ENCODE peak calls at places on chromosomes 7 and 10, in eight cellular contexts. N, U, V, J, L, K, G and X are unnamed samples. For H3K36me3, the result is how much of the 10 kb centered on the place peaks cover.

GRCh38 chr7:151088856-151089699 is 2.8 kb downstream of the AGAP3 start:
- DNase-seq in N (peak), U (peak), V (peak), J (peak), L (no peak), K (peak), G (peak), X (peak)

GRCh38 chr10:124069341-124069740 is 24.1 kb downstream of the CHST15 start:
- DNase-seq in N (no peak), U (no peak), V (no peak), J (no peak), L (no peak), K (no peak), G (no peak), X (no peak)

GRCh38 chr7:36633377-36633776 is 90.9 kb downstream of the AOAH start:
- DNase-seq in N (no peak), U (peak), V (no peak), J (no peak), L (no peak), K (no peak), G (no peak), X (no peak)

GRCh38 chr10:121667948-121668335 is 69.7 kb upstream of the FGFR2 start:
- DNase-seq in N (peak), U (no peak), V (no peak), J (no peak), L (no peak), K (no peak), G (no peak), X (no peak)

GRCh38 chr7:36474283-36475010 is 84.8 kb downstream of the ANLN start:
- DNase-seq in N (no peak), U (no peak), V (no peak), J (no peak), L (no peak), K (peak), G (no peak), X (no peak)

GRCh38 chr7:112523871-112524270 is 43.1 kb downstream of the LSMEM1 start:
- DNase-seq in N (no peak), U (no peak), V (no peak), J (no peak), L (no peak), K (no peak), G (no peak), X (no peak)

GRCh38 chr7:105610165-105610930 is 29.1 kb upstream of the EFCAB10 start:
- DNase-seq in N (no peak), U (no peak), V (no peak), J (no peak), L (no peak), K (no peak), G (no peak), X (no peak)

GRCh38 chr7:150964593-150965111 is 13.5 kb downstream of the KCNH2 start:
- DNase-seq in N (no peak), U (peak), V (peak), J (no peak), L (peak), K (no peak), G (no peak), X (no peak)

GRCh38 chr10:126290232-126290631 is 98.0 kb downstream of the ADAM12 start:
- DNase-seq in N (no peak), U (no peak), V (no peak), J (no peak), L (peak), K (no peak), G (no peak), X (no peak)

GRCh38 chr7:151426486-151426905 is 13.4 kb downstream of the CRYGN start:
- DNase-seq in N (peak), U (no peak), V (peak), J (peak), L (no peak), K (peak), G (no peak), X (peak)

GRCh38 chr7:27125986-27126394 is 4.6 kb downstream of the HOXA4 start:
- DNase-seq in N (no peak), U (no peak), V (no peak), J (peak), L (no peak), K (no peak), G (no peak), X (no peak)

GRCh38 chr10:19947203-19947602 is 131.0 kb downstream of the PLXDC2 start:
- DNase-seq in N (no peak), U (no peak), V (no peak), J (no peak), L (no peak), K (no peak), G (no peak), X (no peak)

GRCh38 chr7:13834328-13834761 is 155.1 kb downstream of the ETV1 start:
- DNase-seq in N (no peak), U (peak), V (no peak), J (no peak), L (peak), K (no peak), G (no peak), X (no peak)

GRCh38 chr10:50917486-50917885 is 32.1 kb upstream of the A1CF start:
- DNase-seq in N (no peak), U (no peak), V (no peak), J (no peak), L (no peak), K (no peak), G (no peak), X (no peak)

GRCh38 chr10:107585630-107586029 is 421.1 kb upstream of the SORCS1 start:
- DNase-seq in N (peak), U (no peak), V (no peak), J (no peak), L (no peak), K (no peak), G (no peak), X (no peak)

GRCh38 chr7:42407311-42407710 is 170.3 kb upstream of the GLI3 start:
- DNase-seq in N (no peak), U (no peak), V (no peak), J (no peak), L (no peak), K (no peak), G (no peak), X (no peak)

GRCh38 chr10:13989616-13990015 is 341.1 kb downstream of the FRMD4A start:
- DNase-seq in N (no peak), U (no peak), V (no peak), J (no peak), L (no peak), K (peak), G (no peak), X (no peak)

GRCh38 chr7:103423467-103424179 is 22.4 kb downstream of the SLC26A5 start:
- DNase-seq in N (no peak), U (no peak), V (no peak), J (no peak), L (no peak), K (no peak), G (no peak), X (no peak)

GRCh38 chr10:2881720-2882459 is 185.5 kb upstream of the PFKP start:
- DNase-seq in N (no peak), U (no peak), V (no peak), J (no peak), L (no peak), K (no peak), G (no peak), X (no peak)

GRCh38 chr7:28054531-28055160 is 125.9 kb downstream of the JAZF1 start:
- DNase-seq in N (no peak), U (no peak), V (no peak), J (no peak), L (peak), K (peak), G (no peak), X (no peak)

GRCh38 chr10:22477365-22478287 is 132.3 kb downstream of the SPAG6 start:
- DNase-seq in N (no peak), U (peak), V (no peak), J (no peak), L (peak), K (no peak), G (no peak), X (no peak)

GRCh38 chr7:80591654-80592053 is 46.8 kb upstream of the CD36 start:
- DNase-seq in N (no peak), U (no peak), V (no peak), J (no peak), L (no peak), K (no peak), G (no peak), X (no peak)

GRCh38 chr10:52644678-52645434 is 127.7 kb downstream of the MBL2 start:
- DNase-seq in N (peak), U (peak), V (peak), J (no peak), L (peak), K (peak), G (no peak), X (no peak)

GRCh38 chr7:19665399-19666008 is 43.3 kb downstream of the POLR1F start:
- DNase-seq in N (no peak), U (peak), V (no peak), J (no peak), L (peak), K (peak), G (no peak), X (no peak)

GRCh38 chr7:8220376-8221106 is 41.4 kb downstream of the ICA1 start:
- DNase-seq in N (no peak), U (no peak), V (no peak), J (no peak), L (no peak), K (no peak), G (no peak), X (no peak)

GRCh38 chr7:127550247-127550646 is 35.1 kb downstream of the GCC1 start:
- DNase-seq in N (no peak), U (peak), V (no peak), J (no peak), L (no peak), K (no peak), G (no peak), X (no peak)

GRCh38 chr7:149772236-149772820 is 1.1 kb downstream of the ZNF467 start:
- DNase-seq in N (no peak), U (peak), V (peak), J (no peak), L (peak), K (no peak), G (no peak), X (peak)

GRCh38 chr7:155979566-155979965 is 167.3 kb upstream of the SHH start:
- DNase-seq in N (no peak), U (no peak), V (no peak), J (no peak), L (no peak), K (no peak), G (no peak), X (peak)

GRCh38 chr7:55474944-55475911 is 97.1 kb downstream of the VOPP1 start:
- DNase-seq in N (no peak), U (no peak), V (no peak), J (no peak), L (no peak), K (no peak), G (no peak), X (peak)

GRCh38 chr10:131534836-131535235 is 223.3 kb upstream of the TCERG1L start:
- DNase-seq in N (no peak), U (no peak), V (no peak), J (no peak), L (no peak), K (no peak), G (no peak), X (no peak)

GRCh38 chr10:104622598-104623209 is 18.4 kb upstream of the SORCS3 start:
- DNase-seq in N (no peak), U (peak), V (no peak), J (no peak), L (peak), K (no peak), G (no peak), X (no peak)

GRCh38 chr7:113338297-113338696 is 219.9 kb upstream of the SMIM30 start:
- DNase-seq in N (no peak), U (no peak), V (no peak), J (no peak), L (no peak), K (no peak), G (no peak), X (no peak)

GRCh38 chr7:149284343-149284742 is 22.3 kb downstream of the ZNF783 start:
- DNase-seq in N (no peak), U (peak), V (peak), J (no peak), L (no peak), K (no peak), G (no peak), X (no peak)

GRCh38 chr7:46547044-46547443 is 626.0 kb upstream of the IGFBP3 start:
- DNase-seq in N (no peak), U (no peak), V (no peak), J (no peak), L (no peak), K (no peak), G (no peak), X (no peak)

GRCh38 chr7:151790095-151790825 is 86.7 kb downstream of the PRKAG2 start:
- DNase-seq in N (no peak), U (no peak), V (no peak), J (no peak), L (no peak), K (no peak), G (no peak), X (peak)

GRCh38 chr10:3803295-3803883 is 18.4 kb upstream of the KLF6 start:
- DNase-seq in N (no peak), U (no peak), V (no peak), J (no peak), L (no peak), K (no peak), G (no peak), X (no peak)

GRCh38 chr7:141167376-141167964 is 93.6 kb downstream of the TMEM178B start:
- DNase-seq in N (no peak), U (no peak), V (no peak), J (no peak), L (no peak), K (no peak), G (no peak), X (no peak)

GRCh38 chr10:96964131-96964530 is 132.0 kb downstream of the LCOR start:
- DNase-seq in N (no peak), U (no peak), V (no peak), J (no peak), L (no peak), K (no peak), G (no peak), X (no peak)

GRCh38 chr10:1664565-1664964 is 72.8 kb downstream of the ADARB2 start:
- DNase-seq in N (no peak), U (no peak), V (no peak), J (no peak), L (no peak), K (no peak), G (no peak), X (no peak)

DNA sequence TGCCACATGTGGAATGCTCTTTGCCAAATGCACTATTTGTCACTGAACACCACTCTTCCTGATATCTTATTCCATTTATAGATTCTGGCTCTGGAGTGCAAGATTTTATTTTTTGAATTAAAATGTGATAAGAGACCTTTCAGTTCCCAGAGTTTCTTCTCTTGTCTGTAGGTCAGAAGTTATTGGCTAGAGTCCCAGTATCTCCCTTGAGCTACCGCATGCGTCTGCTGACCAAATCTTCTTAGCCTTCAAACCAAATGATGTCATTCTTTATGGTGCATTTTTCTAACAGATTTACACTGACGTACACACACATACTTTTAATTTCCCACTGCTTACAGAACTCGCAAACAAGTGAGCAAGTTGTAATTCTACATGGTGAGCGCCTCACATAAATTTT is 20.5 kb upstream of the ADRB1 start:
- DNase-seq in N (no peak), U (no peak), V (no peak), J (no peak), L (no peak), K (no peak), G (no peak), X (no peak)
- TF ChIP-seq POLR2AphosphoS5 in N (no peak), U (no peak), V (no peak), J (no peak), L (no peak), K (no peak), G (no peak), X (no peak)

GRCh38 chr10:72875250-72876055 is 18.1 kb upstream of the OIT3 start:
- DNase-seq in N (no peak), U (peak), V (no peak), J (no peak), L (peak), K (peak), G (no peak), X (no peak)
- H3K36me3 ChIP-seq in N (under half), U (under half), V (under half), J (under half), L (under half), K (under half), G (under half), X (under half)

DNA sequence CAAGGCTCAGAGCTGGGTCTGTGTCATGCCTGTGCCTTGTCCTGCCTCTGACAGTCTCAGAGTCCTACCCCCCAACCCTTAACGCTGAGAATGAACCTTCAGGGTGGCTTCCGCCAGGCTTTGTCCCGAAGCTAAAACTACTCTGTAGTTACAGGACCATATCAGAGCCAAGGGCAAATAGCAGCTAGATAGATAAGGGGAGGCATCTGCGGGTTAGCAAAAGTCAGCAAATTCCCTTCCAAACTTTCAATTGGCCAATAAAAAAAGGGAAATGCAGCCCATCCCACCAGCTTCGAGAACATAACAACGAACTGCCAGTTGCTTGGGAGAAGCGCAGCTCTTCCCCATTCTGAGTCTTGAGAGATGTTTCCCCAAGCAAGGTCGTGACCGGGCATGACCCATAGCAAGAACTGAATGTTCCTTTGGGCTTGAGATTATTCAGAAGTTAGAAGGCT is 17.7 kb downstream of the CCL24 start:
- DNase-seq in N (no peak), U (no peak), V (peak), J (peak), L (no peak), K (no peak), G (no peak), X (no peak)
- TF ChIP-seq POLR2AphosphoS5 in N (no peak), U (no peak), V (peak), J (peak), L (no peak), K (no peak), G (no peak), X (peak)

DNA sequence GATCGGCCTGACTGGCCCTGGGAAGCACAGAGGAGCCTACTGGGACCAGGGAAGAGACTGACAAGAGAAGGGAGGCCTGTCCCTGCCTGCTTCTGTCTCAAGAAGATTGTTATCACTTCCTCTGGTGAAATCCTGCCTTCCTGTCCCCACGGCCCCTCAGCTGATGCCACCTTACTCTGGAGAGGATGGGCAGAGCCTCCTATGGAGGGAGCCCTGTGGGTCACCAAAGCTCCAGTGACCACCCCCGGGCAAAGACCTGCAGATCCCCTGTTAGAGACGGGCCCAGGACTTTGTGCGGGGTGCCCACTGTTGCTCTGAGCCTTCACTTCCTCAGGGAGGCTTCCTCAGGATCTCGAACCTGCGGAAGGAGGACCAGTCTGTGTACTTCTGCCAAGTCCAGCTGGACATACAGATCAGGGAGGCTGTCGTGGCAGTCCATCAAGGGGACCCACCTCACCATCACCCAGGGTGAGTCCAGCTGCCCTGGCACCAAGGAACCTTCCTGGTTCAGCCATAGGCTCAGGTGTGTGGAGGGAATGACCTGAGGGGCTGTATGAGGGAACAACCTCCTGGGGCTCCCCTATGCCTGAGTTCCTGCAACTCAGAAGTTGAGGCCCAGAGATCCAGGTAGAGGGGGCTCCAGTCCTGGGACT is 1.4 kb upstream of the PILRB start:
- DNase-seq in N (no peak), U (no peak), V (no peak), J (no peak), L (peak), K (no peak), G (peak), X (peak)
- H3K36me3 ChIP-seq in N (under half), U (under half), V (under half), J (under half), L (half or more), K (under half), G (half or more), X (half or more)

GRCh38 chr10:59242057-59242456 is 65.6 kb downstream of the PHYHIPL start:
- DNase-seq in N (no peak), U (no peak), V (no peak), J (no peak), L (no peak), K (no peak), G (no peak), X (no peak)

GRCh38 chr10:59243611-59244195 is 67.3 kb downstream of the PHYHIPL start:
- DNase-seq in N (no peak), U (peak), V (no peak), J (no peak), L (no peak), K (no peak), G (no peak), X (no peak)

GRCh38 chr10:59242991-59243390 is 66.5 kb downstream of the PHYHIPL start:
- DNase-seq in N (no peak), U (no peak), V (no peak), J (no peak), L (no peak), K (no peak), G (no peak), X (no peak)

GRCh38 chr10:59237775-59238174 is 61.3 kb downstream of the PHYHIPL start:
- DNase-seq in N (no peak), U (no peak), V (no peak), J (no peak), L (no peak), K (no peak), G (no peak), X (no peak)

GRCh38 chr10:59240581-59241183 is 64.2 kb downstream of the PHYHIPL start:
- DNase-seq in N (peak), U (peak), V (no peak), J (no peak), L (peak), K (peak), G (no peak), X (no peak)
- TF ChIP-seq POLR2AphosphoS5 in N (peak), U (no peak), V (peak), J (no peak), L (peak), K (no peak), G (no peak), X (no peak)

GRCh38 chr7:78702770-78703169 is 750.7 kb downstream of the MAGI2 start:
- DNase-seq in N (no peak), U (no peak), V (no peak), J (no peak), L (no peak), K (no peak), G (no peak), X (no peak)
- H3K36me3 ChIP-seq in N (under half), U (under half), V (under half), J (under half), L (under half), K (under half), G (under half), X (under half)

GRCh38 chr7:100827330-100828226 is at the start of gene EPHB4:
- DNase-seq in N (peak), U (peak), V (peak), J (peak), L (peak), K (peak), G (peak), X (peak)
- TF ChIP-seq POLR2AphosphoS5 in N (peak), U (peak), V (peak), J (peak), L (peak), K (peak), G (no peak), X (peak)

GRCh38 chr7:73454424-73454823 is 20.8 kb downstream of the FZD9 start:
- DNase-seq in N (no peak), U (no peak), V (no peak), J (no peak), L (no peak), K (no peak), G (no peak), X (no peak)

GRCh38 chr7:73448609-73449008 is 15.0 kb downstream of the FZD9 start:
- DNase-seq in N (no peak), U (no peak), V (no peak), J (no peak), L (no peak), K (no peak), G (no peak), X (no peak)

GRCh38 chr7:73451780-73452398 is 18.3 kb downstream of the FZD9 start:
- DNase-seq in N (no peak), U (peak), V (no peak), J (no peak), L (peak), K (peak), G (no peak), X (no peak)

GRCh38 chr7:73449422-73449821 is 15.8 kb downstream of the FZD9 start:
- DNase-seq in N (no peak), U (no peak), V (no peak), J (no peak), L (no peak), K (no peak), G (no peak), X (no peak)

GRCh38 chr7:73452999-73453635 is 19.5 kb downstream of the FZD9 start:
- DNase-seq in N (no peak), U (no peak), V (no peak), J (no peak), L (no peak), K (peak), G (no peak), X (no peak)
- H3K36me3 ChIP-seq in N (under half), U (half or more), V (under half), J (under half), L (half or more), K (under half), G (half or more), X (half or more)